ENCODE peak calls at places on chromosome 15, in ten cellular contexts. O is ovary, K is HCT116, Z is OCI-LY7, C is spleen, J is body of pancreas, I is left ventricle myocardium inferior, U is heart left ventricle, W is adrenal gland, L is mucosa of descending colon. D is an unnamed sample. For H3K4me1, the result is how much of the 10 kb centered on the place peaks cover.

GRCh38 chr15:81612631-81613030 is 238.6 kb upstream of the TMC3 start:
- DNase-seq in O (no peak), K (no peak), Z (no peak), C (no peak), J (no peak), I (no peak), U (no peak), W (no peak), L (no peak), D (no peak)

GRCh38 chr15:26023231-26023630 is 160.1 kb upstream of the ATP10A start:
- DNase-seq in O (no peak), K (no peak), Z (no peak), C (no peak), J (no peak), I (no peak), U (no peak), W (no peak), L (no peak), D (no peak)

GRCh38 chr15:25504307-25504706 is 65.5 kb upstream of the UBE3A start:
- DNase-seq in O (no peak), K (no peak), Z (no peak), C (no peak), J (no peak), I (no peak), U (no peak), W (no peak), L (no peak), D (no peak)

GRCh38 chr15:67140078-67140833 is 74.9 kb downstream of the SMAD3 start:
- DNase-seq in O (no peak), K (no peak), Z (no peak), C (no peak), J (no peak), I (no peak), U (no peak), W (no peak), L (no peak), D (no peak)

GRCh38 chr15:82124331-82125263 is 78.8 kb upstream of the MEX3B start:
- DNase-seq in O (no peak), K (no peak), Z (no peak), C (no peak), J (no peak), I (no peak), U (no peak), W (no peak), L (no peak), D (no peak)

GRCh38 chr15:93196136-93196670 is 107.2 kb upstream of the RGMA start:
- DNase-seq in O (no peak), K (no peak), Z (no peak), C (no peak), J (no peak), I (no peak), U (no peak), W (no peak), L (no peak), D (no peak)

GRCh38 chr15:58694641-58695398 is 54.7 kb downstream of the ADAM10 start:
- DNase-seq in O (no peak), K (no peak), Z (no peak), C (no peak), J (no peak), I (no peak), U (no peak), W (no peak), L (no peak), D (no peak)

GRCh38 chr15:68252925-68253534 is 23.5 kb upstream of the CLN6 start:
- DNase-seq in O (peak), K (peak), Z (peak), C (no peak), J (peak), I (no peak), U (no peak), W (peak), L (peak), D (no peak)

GRCh38 chr15:45855210-45855906 is 220.5 kb downstream of the SQOR start:
- DNase-seq in O (no peak), K (no peak), Z (no peak), C (no peak), J (peak), I (no peak), U (no peak), W (no peak), L (peak), D (no peak)

GRCh38 chr15:90561344-90562244 is 31.9 kb downstream of the CRTC3 start:
- DNase-seq in O (no peak), K (no peak), Z (no peak), C (no peak), J (no peak), I (no peak), U (no peak), W (no peak), L (no peak), D (no peak)

GRCh38 chr15:100810229-100810628 is 69.4 kb upstream of the ALDH1A3 start:
- DNase-seq in O (no peak), K (no peak), Z (no peak), C (no peak), J (no peak), I (no peak), U (no peak), W (no peak), L (no peak), D (no peak)

GRCh38 chr15:100810831-100811230 is 68.8 kb upstream of the ALDH1A3 start:
- DNase-seq in O (no peak), K (no peak), Z (no peak), C (no peak), J (no peak), I (no peak), U (no peak), W (no peak), L (no peak), D (no peak)

GRCh38 chr15:100809587-100809986 is 70.0 kb upstream of the ALDH1A3 start:
- DNase-seq in O (no peak), K (no peak), Z (no peak), C (no peak), J (no peak), I (no peak), U (no peak), W (no peak), L (no peak), D (no peak)

GRCh38 chr15:100809151-100809550 is 70.5 kb upstream of the ALDH1A3 start:
- DNase-seq in O (no peak), K (no peak), Z (no peak), C (no peak), J (no peak), I (no peak), U (no peak), W (no peak), L (no peak), D (no peak)

GRCh38 chr15:100812802-100813201 is 66.8 kb upstream of the ALDH1A3 start:
- DNase-seq in O (no peak), K (no peak), Z (no peak), C (no peak), J (no peak), I (no peak), U (no peak), W (no peak), L (no peak), D (no peak)
- H3K4me1 ChIP-seq in O (under half), K (under half), Z (under half), C (under half), J (under half), I (under half), U (under half), W (under half), L (under half), D (under half)

DNA sequence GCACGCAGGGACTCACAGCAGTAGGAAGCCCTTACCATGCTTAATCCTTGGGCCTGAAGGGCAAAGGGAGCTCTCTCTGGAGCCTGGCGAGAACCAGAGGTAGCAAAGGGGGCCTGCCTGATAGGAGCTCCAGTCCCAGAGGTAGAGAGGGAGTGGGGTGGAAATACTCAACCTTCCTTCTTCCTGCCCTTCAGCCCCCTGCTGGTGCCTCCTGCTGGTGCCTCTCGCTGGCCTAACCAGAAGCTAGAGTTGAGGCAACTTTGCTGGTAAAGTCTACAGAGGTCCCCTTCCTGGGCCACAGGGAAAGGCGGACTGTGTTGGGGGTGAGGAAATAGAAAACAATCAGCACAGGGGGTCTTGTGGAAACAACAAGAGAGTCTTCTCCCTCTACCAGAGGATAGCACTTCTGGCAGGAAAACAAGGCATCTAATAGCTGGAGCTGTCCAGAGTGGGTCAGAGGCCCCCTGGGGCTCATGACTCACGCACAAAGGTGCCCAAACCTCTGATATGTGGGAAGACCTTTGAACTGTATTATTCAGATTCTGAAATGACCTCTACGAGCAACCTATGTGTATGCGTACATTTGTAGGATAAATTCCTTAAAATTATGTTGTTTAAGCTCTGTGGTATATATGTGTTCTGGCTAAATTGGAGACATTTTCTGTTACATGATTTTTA is 133.8 kb downstream of the LRRC28 start:
- DNase-seq in O (no peak), K (no peak), Z (no peak), C (no peak), J (no peak), I (no peak), U (no peak), W (no peak), L (no peak), D (no peak)
- TF ChIP-seq CTCF in O (no peak), K (peak), Z (peak), C (no peak), J (no peak), I (peak), U (no peak), W (no peak), L (no peak), D (no peak)

GRCh38 chr15:38682363-38682762 is 117.7 kb upstream of the RASGRP1 start:
- DNase-seq in O (no peak), K (no peak), Z (no peak), C (no peak), J (no peak), I (no peak), U (no peak), W (no peak), L (no peak), D (no peak)

GRCh38 chr15:38684461-38685000 is 119.9 kb upstream of the RASGRP1 start:
- DNase-seq in O (no peak), K (no peak), Z (no peak), C (no peak), J (no peak), I (no peak), U (no peak), W (no peak), L (no peak), D (no peak)

GRCh38 chr15:38682861-38683260 is 118.2 kb upstream of the RASGRP1 start:
- DNase-seq in O (no peak), K (no peak), Z (peak), C (no peak), J (no peak), I (no peak), U (no peak), W (no peak), L (no peak), D (no peak)

GRCh38 chr15:38685686-38686339 is 121.2 kb upstream of the RASGRP1 start:
- DNase-seq in O (no peak), K (no peak), Z (no peak), C (no peak), J (no peak), I (no peak), U (no peak), W (no peak), L (no peak), D (no peak)

DNA sequence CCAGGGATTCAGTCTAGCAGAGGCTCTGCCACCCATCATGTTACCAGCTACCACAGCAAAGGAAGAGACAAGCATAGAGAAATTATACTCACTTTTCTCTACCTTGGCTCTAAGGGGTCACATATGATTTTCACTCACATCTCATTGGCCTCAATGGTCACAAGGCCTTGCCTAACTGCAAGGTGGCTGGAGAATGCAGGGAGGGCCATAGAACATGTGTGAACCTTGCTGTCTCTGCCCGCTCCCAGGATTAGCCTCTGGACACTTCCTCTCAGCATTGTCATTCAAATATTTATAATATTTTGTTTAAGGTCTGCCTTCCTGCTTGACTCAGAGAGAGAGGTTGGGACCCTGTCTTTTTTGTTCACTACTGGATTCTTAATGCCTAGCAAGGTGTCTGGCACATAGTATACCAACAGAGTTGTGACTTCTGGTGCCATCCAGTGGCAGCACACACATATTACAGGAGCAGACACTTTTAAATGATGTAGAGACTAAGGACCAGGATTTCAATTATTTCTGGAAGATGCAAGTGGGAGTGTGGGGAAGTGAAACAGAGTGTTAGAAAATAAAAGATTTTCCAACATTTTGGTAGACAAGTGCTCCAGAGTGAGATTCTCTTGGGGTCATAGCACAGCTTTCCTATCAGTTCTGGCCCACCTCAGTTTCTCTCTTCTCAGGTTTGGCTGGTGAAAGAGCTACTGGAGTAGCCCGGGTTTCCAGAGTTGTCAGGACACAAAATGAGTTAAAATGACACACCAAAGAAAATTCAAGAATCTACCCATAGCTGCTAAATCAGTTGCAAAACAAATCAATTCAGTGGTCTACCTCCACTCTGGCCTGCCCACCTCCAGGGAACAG is 119.0 kb upstream of the RASGRP1 start:
- DNase-seq in O (no peak), K (peak), Z (peak), C (no peak), J (peak), I (no peak), U (peak), W (peak), L (peak), D (no peak)
- H3K4me1 ChIP-seq in O (under half), K (under half), Z (under half), C (half or more), J (under half), I (under half), U (under half), W (under half), L (under half), D (under half)

GRCh38 chr15:76274821-76275220 is 36.4 kb downstream of the ETFA start:
- DNase-seq in O (no peak), K (no peak), Z (no peak), C (no peak), J (no peak), I (no peak), U (no peak), W (no peak), L (no peak), D (no peak)
- TF ChIP-seq CTCF in O (no peak), K (no peak), Z (no peak), C (no peak), J (no peak), I (no peak), U (no peak), W (no peak), L (no peak), D (no peak)

DNA sequence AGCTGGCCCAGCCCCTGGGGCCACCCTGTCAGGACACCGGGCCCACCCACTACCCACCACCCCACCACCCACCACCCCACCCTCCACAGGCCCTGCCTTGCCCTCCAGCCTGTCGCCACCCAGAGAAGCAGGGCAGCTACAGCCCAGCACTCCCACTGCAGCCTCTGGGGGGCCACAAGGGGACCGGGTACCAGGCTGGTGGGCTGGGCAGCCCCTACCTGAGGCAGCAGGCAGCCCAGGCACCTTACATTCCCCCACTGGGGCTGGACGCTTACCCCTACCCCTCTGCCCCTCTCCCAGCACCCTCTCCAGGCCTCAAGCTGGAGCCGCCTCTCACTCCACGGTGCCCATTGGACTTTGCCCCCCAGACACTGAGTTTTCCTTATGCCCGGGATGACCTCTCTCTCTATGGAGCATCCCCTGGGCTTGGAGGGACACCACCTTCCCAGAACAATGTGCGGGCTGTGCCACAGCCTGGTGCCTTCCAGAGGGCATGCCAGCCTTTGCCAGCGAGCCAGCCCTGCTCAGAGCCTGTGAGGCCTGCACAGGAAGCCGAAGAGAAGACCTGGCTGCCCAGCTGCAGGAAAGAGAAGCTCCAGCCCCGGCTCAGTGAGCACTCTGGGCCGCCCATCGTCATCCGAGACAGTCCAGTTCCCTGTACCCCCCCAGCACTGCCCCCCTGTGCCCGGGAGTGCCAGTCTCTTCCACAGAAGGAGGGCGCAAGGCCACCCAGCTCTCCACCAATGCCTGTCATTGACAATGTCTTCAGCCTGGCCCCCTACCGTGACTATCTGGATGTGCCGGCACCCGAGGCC is 5.3 kb downstream of the C15orf39 start:
- DNase-seq in O (no peak), K (no peak), Z (no peak), C (no peak), J (no peak), I (no peak), U (no peak), W (peak), L (no peak), D (no peak)
- H3K4me1 ChIP-seq in O (under half), K (under half), Z (under half), C (half or more), J (under half), I (half or more), U (half or more), W (under half), L (under half), D (under half)